ENCODE peak calls at places on chromosomes 3 and 15, in nine cellular contexts. F, A, X, L, J, H, E, Y and R are unnamed samples.
A peak's percentile ranks its signal among the peaks of the same experiment; 100 is the strongest.

GRCh38 chr15:101469520-101470288 is 19.8 kb downstream of the PCSK6 start:
- DNase-seq in Y (no peak), F (no peak), L (no peak), A (no peak), H (no peak), E (no peak), X (no peak), J (no peak), R (no peak)

GRCh38 chr3:167808910-167809309 is 73.4 kb downstream of the SERPINI1 start:
- DNase-seq in A (no peak), F (no peak), H (no peak), E (no peak), Y (no peak), X (no peak), J (no peak), L (no peak), R (no peak)

GRCh38 chr3:13019243-13019701 is 54.0 kb downstream of the IQSEC1 start:
- DNase-seq in J (no peak), Y (peak; percentile 85), F (no peak), L (peak; percentile 76), H (no peak), X (no peak), E (no peak), A (no peak), R (peak; percentile 36)

GRCh38 chr3:129469026-129469425 is 29.0 kb downstream of the IFT122 start:
- DNase-seq in X (peak; percentile 16), Y (no peak), A (peak; percentile 35), L (no peak), E (no peak), H (no peak), F (no peak), J (no peak), R (no peak)

GRCh38 chr15:71250936-71251468 is 135.7 kb downstream of the THSD4 start:
- DNase-seq in A (no peak), H (no peak), X (peak; percentile 52), F (no peak), Y (no peak), E (no peak), L (no peak), J (no peak), R (no peak)

GRCh38 chr3:182258538-182259177 is 534.6 kb upstream of the ATP11B start:
- DNase-seq in J (no peak), L (no peak), A (no peak), E (no peak), X (peak; percentile 40), H (no peak), Y (no peak), F (peak; percentile 31), R (no peak)

GRCh38 chr3:32340039-32340438 is 51.6 kb upstream of the CMTM7 start:
- DNase-seq in Y (no peak), J (no peak), L (peak; percentile 35), H (peak; percentile 13), X (peak; percentile 36), F (peak; percentile 35), A (no peak), E (peak; percentile 48), R (no peak)

GRCh38 chr3:32835943-32836342 is 18.1 kb downstream of the TRIM71 start:
- DNase-seq in J (no peak), E (no peak), L (no peak), H (no peak), Y (no peak), A (no peak), F (no peak), X (no peak), R (no peak)

GRCh38 chr3:143482106-143483088 is 362.8 kb downstream of the CHST2 start:
- DNase-seq in E (no peak), X (no peak), F (no peak), A (no peak), Y (no peak), H (no peak), L (no peak), J (no peak), R (no peak)

GRCh38 chr3:38984731-38985130 is 67.0 kb downstream of the SCN11A start:
- DNase-seq in A (no peak), Y (no peak), H (no peak), J (no peak), F (no peak), E (no peak), L (peak; percentile 57), X (no peak), R (no peak)

DNA sequence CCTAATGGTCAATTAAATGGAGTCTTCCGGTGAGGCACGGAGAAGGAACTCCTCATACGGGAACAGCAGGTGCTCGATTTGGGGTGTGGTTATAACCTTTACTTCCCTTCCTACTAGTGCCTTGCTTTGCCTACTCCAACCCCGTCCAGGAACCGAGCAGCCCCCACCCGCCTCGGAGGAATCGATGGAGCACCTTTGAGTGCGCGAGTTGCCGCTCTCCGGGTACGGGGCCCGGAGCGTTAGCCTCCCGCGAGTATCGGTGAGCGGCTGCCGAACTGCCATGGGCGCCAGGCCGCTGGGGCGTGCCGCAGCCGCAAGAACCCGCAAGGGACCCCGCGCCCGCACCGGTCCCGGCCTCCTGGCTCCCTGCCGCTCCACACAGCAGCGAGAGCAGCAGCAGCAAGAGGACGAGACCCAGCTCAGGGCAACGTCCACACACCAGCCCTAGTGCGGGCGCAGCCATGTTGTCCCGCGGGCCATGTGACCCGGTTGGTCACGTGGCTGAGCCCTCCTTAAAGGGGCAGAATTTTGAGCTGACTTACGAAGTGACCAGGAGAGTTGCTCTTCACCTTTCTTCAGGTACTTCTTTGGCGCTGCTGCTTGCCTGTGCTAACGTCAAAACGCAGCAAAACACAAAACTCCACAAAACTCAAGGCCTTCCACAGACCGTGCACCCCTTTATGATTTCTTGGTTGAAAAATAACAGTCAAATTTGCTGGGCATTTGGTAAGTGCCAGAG is at the start of gene SUMF1:
- DNase-seq in A (peak; percentile 83), X (peak; percentile 80), E (peak; percentile 71), L (peak; percentile 70), Y (peak; percentile 84), J (no peak), H (peak; percentile 78), F (peak; percentile 59), R (peak; percentile 78)
- TF ChIP-seq POLR2A in A (peak; percentile 74), X (peak; percentile 85), E (peak; percentile 36), L (peak; percentile 80), Y (peak; percentile 53), J (peak; percentile 98), H (peak; percentile 55), F (peak; percentile 77), R (no peak)

GRCh38 chr15:67070150-67070549 is 4.7 kb downstream of the SMAD3 start:
- DNase-seq in X (no peak), A (no peak), L (peak; percentile 45), E (no peak), J (no peak), Y (no peak), F (no peak), H (no peak), R (no peak)

GRCh38 chr15:67067930-67068542 is 2.6 kb downstream of the SMAD3 start:
- DNase-seq in H (no peak), F (no peak), X (peak; percentile 47), J (no peak), L (peak; percentile 32), Y (no peak), E (no peak), A (no peak), R (no peak)

GRCh38 chr15:67070892-67071664 is 5.7 kb downstream of the SMAD3 start:
- DNase-seq in E (no peak), A (no peak), J (no peak), X (no peak), Y (no peak), H (no peak), F (no peak), L (peak; percentile 11), R (no peak)

GRCh38 chr15:67067161-67067853 is 1.9 kb downstream of the SMAD3 start:
- DNase-seq in X (peak; percentile 38), H (no peak), Y (no peak), J (no peak), F (no peak), E (peak; percentile 22), A (no peak), L (peak; percentile 39), R (no peak)

DNA sequence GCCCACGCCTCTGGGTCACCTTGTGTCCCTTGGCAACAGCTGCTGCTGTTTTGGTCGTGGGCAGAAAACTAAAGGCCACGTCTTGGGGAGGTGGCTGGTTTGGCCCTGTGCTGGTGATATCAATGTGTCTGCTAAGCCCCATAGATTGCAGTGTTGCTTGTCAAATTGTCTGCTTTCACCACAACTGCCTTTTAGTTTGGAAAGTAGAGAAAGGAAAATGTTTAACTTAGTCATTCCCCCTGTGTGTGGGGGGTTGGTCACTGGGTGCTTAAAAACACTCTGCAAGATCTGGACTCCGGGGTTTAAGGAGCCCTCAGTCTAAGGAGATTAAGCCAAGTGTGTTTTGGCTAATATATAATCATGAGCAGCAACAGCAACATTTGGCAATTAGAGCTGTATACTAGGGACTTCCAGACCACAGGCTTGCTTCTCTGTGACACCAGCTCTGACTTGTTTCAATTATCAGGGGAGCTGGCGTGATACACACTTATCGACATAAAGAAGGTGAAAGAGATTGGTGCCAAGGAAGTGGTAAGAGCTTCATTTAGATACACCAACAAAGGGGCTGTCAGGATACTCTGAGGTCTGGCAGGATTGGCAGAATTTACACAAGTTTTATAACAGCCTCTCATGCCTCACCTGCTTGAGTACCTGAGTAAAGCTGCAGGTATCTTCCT is 3.5 kb downstream of the SMAD3 start:
- DNase-seq in L (peak; percentile 63), H (no peak), E (no peak), F (no peak), X (peak; percentile 24), A (no peak), Y (no peak), J (no peak), R (no peak)
- H3K4me3 ChIP-seq in L (peak overlapping the region; percentile 96), H (no peak overlapping the region), E (no peak overlapping the region), F (no peak overlapping the region), X (no peak overlapping the region), A (no peak overlapping the region), Y (peak overlapping the region; percentile 86), J (peak overlapping the region; percentile 80), R (no peak overlapping the region)

GRCh38 chr3:169581633-169582032 is 81.9 kb downstream of the MECOM start:
- DNase-seq in F (no peak), X (peak; percentile 46), H (no peak), Y (no peak), J (peak; percentile 11), E (no peak), A (no peak), L (peak; percentile 7), R (no peak)
- H3K27ac ChIP-seq in F (no peak overlapping the region), X (peak overlapping the region; percentile 19), H (no peak overlapping the region), Y (no peak overlapping the region), J (no peak overlapping the region), E (no peak overlapping the region), A (no peak overlapping the region), L (no peak overlapping the region), R (no peak overlapping the region)

GRCh38 chr3:125058959-125059358 is 3.2 kb upstream of the HEG1 start:
- DNase-seq in J (no peak), X (no peak), F (no peak), A (no peak), E (no peak), L (no peak), H (no peak), Y (no peak), R (no peak)

GRCh38 chr3:125059488-125060245 is 3.9 kb upstream of the HEG1 start:
- DNase-seq in A (no peak), H (peak; percentile 37), L (peak; percentile 37), E (no peak), F (no peak), Y (no peak), J (no peak), X (peak; percentile 11), R (no peak)

GRCh38 chr3:125061170-125061569 is 5.4 kb upstream of the HEG1 start:
- DNase-seq in H (no peak), E (no peak), Y (no peak), L (peak; percentile 84), A (no peak), J (no peak), X (no peak), F (no peak), R (peak; percentile 21)

GRCh38 chr3:125062904-125063618 is 7.3 kb upstream of the HEG1 start:
- DNase-seq in X (peak; percentile 71), J (no peak), H (peak; percentile 43), L (peak; percentile 97), Y (no peak), E (peak; percentile 53), A (no peak), F (no peak), R (no peak)

GRCh38 chr3:125061646-125062045 is 5.8 kb upstream of the HEG1 start:
- DNase-seq in L (no peak), X (no peak), J (no peak), H (no peak), Y (no peak), F (no peak), A (no peak), E (no peak), R (no peak)
- TF ChIP-seq POLR2A in L (no peak), X (no peak), J (no peak), H (no peak), Y (no peak), F (no peak), A (no peak), E (no peak), R (no peak)